ENCODE peak calls at places on chromosomes 12 and 14, in eight cellular contexts. C is epithelial cell of prostate; A is stimulated activated CD4-positive, alpha-beta T cell treated with anti-CD3 and anti-CD28 coated beads, Interleukin-1b, Interleukin-23, amount 100 ng/mL, for 48 hours; F is Calu3; W is AG04449; Q is NCI-H2107; N is H1; Z is fibroblast of pulmonary artery. V is an unnamed sample.

GRCh38 chr12:4134434-4134762 is 139.2 kb upstream of the CCND2 start:
- DNase-seq in W (no peak), F (no peak), N (no peak), Z (no peak), C (no peak), A (no peak), Q (no peak), V (no peak)

GRCh38 chr14:80621701-80622100 is 319.8 kb downstream of the CEP128 start:
- DNase-seq in Q (no peak), N (no peak), F (no peak), Z (peak; percentile 80), C (peak; percentile 56), W (no peak), A (no peak), V (no peak)

GRCh38 chr14:52266179-52266578 is 1.3 kb upstream of the PTGDR start:
- DNase-seq in Z (peak; percentile 82), W (no peak), N (no peak), F (no peak), Q (no peak), A (no peak), C (no peak), V (peak; percentile 80)

GRCh38 chr12:66312189-66312588 is 9.9 kb downstream of the HELB start:
- DNase-seq in Q (no peak), C (no peak), Z (no peak), F (no peak), N (no peak), A (no peak), W (no peak), V (no peak)

GRCh38 chr14:106436310-106436905 is 910.0 kb downstream of the TMEM121 start:
- DNase-seq in N (peak; percentile 29), F (peak; percentile 67), A (peak; percentile 65), Q (peak; percentile 44), Z (no peak), C (no peak), W (no peak), V (no peak)

GRCh38 chr12:124752437-124753229 is 111.0 kb downstream of the SCARB1 start:
- DNase-seq in Z (peak; percentile 66), A (no peak), C (no peak), F (peak; percentile 31), Q (no peak), W (no peak), N (no peak), V (no peak)

GRCh38 chr12:122308811-122309210 is 42.5 kb upstream of the VPS33A start:
- DNase-seq in Q (no peak), F (no peak), W (no peak), N (no peak), C (no peak), A (no peak), Z (no peak), V (no peak)

GRCh38 chr14:101497910-101498860 is 63.1 kb upstream of the DIO3 start:
- DNase-seq in W (no peak), Q (no peak), N (no peak), C (no peak), Z (no peak), A (no peak), F (no peak), V (no peak)

GRCh38 chr12:114668151-114668891 is 15.7 kb downstream of the TBX3 start:
- DNase-seq in Q (no peak), W (no peak), Z (peak; percentile 81), F (peak; percentile 86), N (peak; percentile 82), A (peak; percentile 34), C (peak; percentile 84), V (peak; percentile 65)

GRCh38 chr12:19209636-19210035 is 80.1 kb downstream of the PLEKHA5 start:
- DNase-seq in C (no peak), Q (no peak), F (no peak), N (no peak), A (no peak), Z (no peak), W (no peak), V (no peak)

GRCh38 chr14:32345311-32345771 is 16.2 kb downstream of the AKAP6 start:
- DNase-seq in W (no peak), C (no peak), Q (no peak), Z (peak; percentile 23), A (no peak), N (no peak), F (no peak), V (peak; percentile 28)

GRCh38 chr12:43281563-43281962 is 270.4 kb downstream of the ADAMTS20 start:
- DNase-seq in W (no peak), A (no peak), C (no peak), Z (no peak), Q (no peak), F (no peak), N (no peak), V (no peak)

GRCh38 chr12:57868870-57869609 is 22.5 kb upstream of the CTDSP2 start:
- DNase-seq in F (no peak), Z (no peak), W (no peak), N (peak; percentile 64), C (no peak), Q (peak; percentile 84), A (no peak), V (no peak)

GRCh38 chr14:21915814-21916213 is 242.2 kb upstream of the OR4E1 start:
- DNase-seq in C (peak; percentile 39), A (no peak), Z (peak; percentile 18), W (no peak), F (peak; percentile 52), Q (no peak), N (no peak), V (no peak)

GRCh38 chr14:100606687-100607610 is 19.7 kb upstream of the BEGAIN start:
- DNase-seq in F (no peak), A (no peak), Q (no peak), C (no peak), N (no peak), Z (no peak), W (no peak), V (no peak)

GRCh38 chr12:92389466-92389865 is 243.8 kb upstream of the BTG1 start:
- DNase-seq in Q (no peak), F (no peak), C (no peak), W (no peak), A (no peak), Z (no peak), N (no peak), V (no peak)

GRCh38 chr14:93109572-93110481 is 5.9 kb downstream of the ITPK1 start:
- DNase-seq in F (no peak), Z (no peak), W (no peak), C (no peak), N (no peak), A (no peak), Q (no peak), V (no peak)

GRCh38 chr12:65004270-65004669 is 116.8 kb downstream of the WIF1 start:
- DNase-seq in C (peak; percentile 84), F (no peak), A (no peak), Q (no peak), W (no peak), N (no peak), Z (no peak), V (no peak)

GRCh38 chr12:20370001-20370381 is 1.7 kb downstream of the PDE3A start:
- DNase-seq in Z (peak; percentile 34), F (peak; percentile 50), C (no peak), Q (no peak), W (no peak), A (no peak), N (peak; percentile 63), V (peak; percentile 20)

GRCh38 chr12:93100610-93101009 is 171.5 kb upstream of the EEA1 start:
- DNase-seq in F (no peak), Q (no peak), W (no peak), N (no peak), Z (no peak), A (no peak), C (no peak), V (no peak)

GRCh38 chr12:120175537-120175936 is 19.0 kb downstream of the GCN1 start:
- DNase-seq in Q (no peak), Z (no peak), C (no peak), N (no peak), A (no peak), W (no peak), F (no peak), V (no peak)

GRCh38 chr12:101051151-101051550 is 158.9 kb downstream of the SLC5A8 start:
- DNase-seq in Q (no peak), A (no peak), Z (peak; percentile 31), F (no peak), W (no peak), C (no peak), N (no peak), V (no peak)

V was measured in brain microvascular endothelial cell.